ENCODE peak calls at places on chromosomes 11 and 22, in four cellular contexts. K is GM12878, J is SK-N-SH, O is H1. Y is an unnamed sample.

GRCh38 chr11:56750190-56750589 is 1.7 kb upstream of the OR9G4 start:
- DNase-seq in O (peak), K (no peak), J (no peak), Y (no peak)

GRCh38 chr22:50011447-50012200 is 941 bp downstream of the IL17REL start:
- DNase-seq in K (no peak), O (no peak), J (peak), Y (no peak)

GRCh38 chr22:40635008-40635939 is 1.2 kb downstream of the MRTFA start:
- DNase-seq in O (no peak), K (no peak), J (no peak), Y (no peak)

GRCh38 chr22:40414306-40414705 is 43.9 kb downstream of the SGSM3 start:
- DNase-seq in K (no peak), J (no peak), O (no peak), Y (no peak)

GRCh38 chr11:10499452-10500262 is 41.3 kb downstream of the RNF141 start:
- DNase-seq in O (no peak), J (no peak), K (no peak), Y (no peak)

GRCh38 chr11:114307524-114308203 is 11.5 kb downstream of the NNMT start:
- DNase-seq in K (no peak), J (no peak), O (no peak), Y (no peak)

GRCh38 chr22:36673821-36674220 is 29.7 kb downstream of the CACNG2 start:
- DNase-seq in K (no peak), J (no peak), O (no peak), Y (no peak)

GRCh38 chr22:29158546-29158945 is 47.1 kb upstream of the EMID1 start:
- DNase-seq in J (no peak), O (no peak), K (no peak), Y (no peak)

GRCh38 chr22:44668190-44668885 is 33.7 kb upstream of the PRR5 start:
- DNase-seq in O (no peak), K (no peak), J (peak), Y (peak)
- TF ChIP-seq NRF1 in O (no peak), K (no peak), J (no peak), Y (no peak)

DNA sequence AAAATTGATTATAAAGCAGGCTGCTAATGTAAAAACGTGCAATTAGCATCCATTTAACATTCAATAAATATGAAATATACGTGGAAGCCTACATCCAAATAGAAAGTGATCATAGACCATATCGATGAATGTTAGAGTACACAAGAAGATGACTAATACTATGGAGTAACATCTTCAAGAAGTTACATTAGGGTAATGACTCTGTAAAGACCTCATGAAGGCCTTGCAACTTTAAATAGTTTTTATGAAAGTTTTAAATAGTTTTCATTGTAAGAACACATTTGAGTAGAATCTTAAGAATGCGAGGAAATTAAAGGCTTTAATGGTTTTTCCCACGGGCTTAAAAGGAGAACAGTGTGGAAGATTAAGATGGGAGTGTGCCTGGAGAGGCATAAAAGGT is 1.4 kb downstream of the TRIM34 start:
- DNase-seq in J (no peak), K (no peak), O (no peak), Y (no peak)
- TF ChIP-seq NRF1 in J (no peak), K (no peak), O (no peak), Y (no peak)

GRCh38 chr11:130043575-130043974 is 26.1 kb upstream of the APLP2 start:
- DNase-seq in J (no peak), K (no peak), O (no peak), Y (no peak)

GRCh38 chr11:130040281-130040940 is 29.3 kb upstream of the APLP2 start:
- DNase-seq in O (no peak), J (no peak), K (no peak), Y (no peak)

GRCh38 chr11:130047141-130047540 is 22.6 kb upstream of the APLP2 start:
- DNase-seq in K (no peak), J (no peak), O (no peak), Y (no peak)

GRCh38 chr11:130037881-130038601 is 31.7 kb upstream of the APLP2 start:
- DNase-seq in O (no peak), J (no peak), K (no peak), Y (peak)

DNA sequence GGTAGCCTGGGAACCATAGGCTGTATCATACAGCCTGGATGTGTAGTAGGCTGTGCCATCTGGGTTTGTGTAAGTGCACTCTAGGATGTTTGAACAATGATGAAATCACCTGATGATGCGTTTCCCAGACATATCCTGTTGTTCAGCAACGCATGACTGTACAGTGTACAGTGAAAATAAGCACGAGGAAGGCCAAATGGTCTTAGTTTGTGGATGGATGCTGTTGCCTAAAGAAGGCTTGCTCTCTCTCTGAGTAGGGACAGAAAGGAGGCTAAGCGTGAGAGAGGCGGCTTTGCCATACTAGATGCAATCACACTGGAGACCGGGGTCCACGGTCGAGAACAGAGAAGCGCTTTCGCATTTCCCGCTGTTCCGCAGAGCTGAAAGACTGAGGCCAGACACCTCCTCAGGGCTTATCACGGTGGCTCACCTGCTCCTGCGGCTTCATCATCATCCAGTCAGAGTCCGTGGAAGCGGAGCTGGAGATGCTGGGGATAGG is 27.6 kb upstream of the APLP2 start:
- DNase-seq in K (no peak), J (no peak), O (no peak), Y (peak)
- TF ChIP-seq NRF1 in K (no peak), J (no peak), O (no peak), Y (no peak)

GRCh38 chr11:2139118-2139490 is at the start of gene IGF2:
- DNase-seq in O (no peak), J (peak), K (no peak), Y (peak)
- TF ChIP-seq NRF1 in O (no peak), J (no peak), K (no peak), Y (no peak)

Y was measured in K562.